ENCODE peak calls at places on chromosomes 16 and 17, in four cellular contexts. M is keratinocyte, G is thyroid gland, E is tibial artery. F is an unnamed sample.

GRCh38 chr16:1259760-1260068 is 3.8 kb downstream of the TPSD1 start:
- DNase-seq in G (no peak), E (no peak), M (no peak), F (no peak)

GRCh38 chr17:33949100-33949499 is 306.0 kb upstream of the CCL2 start:
- DNase-seq in E (no peak), G (peak; percentile 6), M (no peak), F (no peak)

GRCh38 chr16:49766280-49766679 is 89.6 kb downstream of the ZNF423 start:
- DNase-seq in G (no peak), E (no peak), M (no peak), F (no peak)

GRCh38 chr16:50400967-50401348 is 32.2 kb upstream of the BRD7 start:
- DNase-seq in E (no peak), M (no peak), G (no peak), F (no peak)

GRCh38 chr16:867421-868385 is 67.2 kb upstream of the GNG13 start:
- DNase-seq in E (no peak), M (no peak), G (no peak), F (no peak)

GRCh38 chr17:29032798-29033197 is 10.1 kb upstream of the PIPOX start:
- DNase-seq in M (no peak), E (no peak), G (no peak), F (no peak)

GRCh38 chr17:79830303-79830702 is 8.9 kb downstream of the CBX4 start:
- DNase-seq in M (no peak), E (no peak), G (peak; percentile 46), F (no peak)

GRCh38 chr17:82926081-82926480 is 86.3 kb upstream of the ZNF750 start:
- DNase-seq in E (peak; percentile 35), G (no peak), M (no peak), F (no peak)

GRCh38 chr17:343211-343610 is 9.4 kb downstream of the RPH3AL start:
- DNase-seq in E (no peak), G (peak; percentile 55), M (no peak), F (no peak)

GRCh38 chr17:49916854-49917515 is 52.0 kb upstream of the DLX4 start:
- DNase-seq in M (no peak), E (no peak), G (peak; percentile 81), F (no peak)

GRCh38 chr17:2814499-2815341 is 18.5 kb downstream of the RAP1GAP2 start:
- DNase-seq in E (no peak), G (no peak), M (no peak), F (no peak)

GRCh38 chr17:37488607-37489196 is 989 bp upstream of the DUSP14 start:
- DNase-seq in G (peak; percentile 97), E (peak; percentile 92), M (no peak), F (peak; percentile 98)

GRCh38 chr16:89910717-89911354 is 7.8 kb upstream of the MC1R start:
- DNase-seq in M (no peak), G (no peak), E (no peak), F (no peak)

GRCh38 chr17:50943575-50943933 is 77.4 kb upstream of the TOB1 start:
- DNase-seq in G (no peak), M (no peak), E (peak; percentile 54), F (no peak)

GRCh38 chr16:54939537-54940278 is 9.0 kb downstream of the IRX5 start:
- DNase-seq in G (no peak), E (no peak), M (no peak), F (no peak)

GRCh38 chr16:27470567-27471431 is 68.8 kb downstream of the IL21R start:
- DNase-seq in E (no peak), M (no peak), G (no peak), F (no peak)

GRCh38 chr17:78706271-78706915 is 75.7 kb downstream of the CYTH1 start:
- DNase-seq in G (peak; percentile 66), E (no peak), M (peak; percentile 60), F (peak; percentile 92)

GRCh38 chr17:76593964-76594363 is 8.3 kb upstream of the ST6GALNAC2 start:
- DNase-seq in E (no peak), G (no peak), M (no peak), F (no peak)

GRCh38 chr17:79202476-79202875 is 127.9 kb downstream of the ENGASE start:
- DNase-seq in E (no peak), G (no peak), M (no peak), F (no peak)

GRCh38 chr17:1000597-1001490 is 3.9 kb downstream of the TIMM22 start:
- DNase-seq in E (peak; percentile 78), G (no peak), M (no peak), F (no peak)

GRCh38 chr17:7354262-7354781 is 634 bp upstream of the TMEM95 start:
- DNase-seq in M (peak; percentile 100), G (no peak), E (no peak), F (peak; percentile 100)

GRCh38 chr16:81513204-81514040 is 68.8 kb downstream of the CMIP start:
- DNase-seq in E (peak; percentile 78), M (no peak), G (no peak), F (no peak)

GRCh38 chr17:79042421-79043190 is 18.6 kb downstream of the C1QTNF1 start:
- DNase-seq in E (no peak), M (no peak), G (peak; percentile 62), F (no peak)

GRCh38 chr17:69523252-69523861 is 108.9 kb downstream of the MAP2K6 start:
- DNase-seq in M (no peak), G (peak; percentile 10), E (no peak), F (no peak)

GRCh38 chr17:67328026-67328425 is 38.4 kb downstream of the PSMD12 start:
- DNase-seq in G (no peak), M (no peak), E (no peak), F (no peak)

GRCh38 chr17:49996121-49996494 is 1.1 kb upstream of the DLX3 start:
- DNase-seq in E (no peak), M (no peak), G (peak; percentile 15), F (no peak)

GRCh38 chr16:66095676-66096075 is 270.8 kb upstream of the CDH5 start:
- DNase-seq in M (no peak), G (no peak), E (no peak), F (no peak)

GRCh38 chr16:3266873-3267537 is 10.6 kb upstream of the MEFV start:
- DNase-seq in E (no peak), G (peak; percentile 26), M (no peak), F (no peak)

GRCh38 chr16:80007216-80007615 is 406.7 kb upstream of the MAF start:
- DNase-seq in E (no peak), M (no peak), G (no peak), F (no peak)

GRCh38 chr17:59223813-59224212 is 3.5 kb downstream of the GDPD1 start:
- DNase-seq in M (no peak), E (no peak), G (no peak), F (no peak)

GRCh38 chr16:81738831-81739496 is 40.1 kb upstream of the PLCG2 start:
- DNase-seq in E (peak; percentile 79), G (peak; percentile 20), M (no peak), F (no peak)

GRCh38 chr16:17512636-17513220 is 42.0 kb upstream of the XYLT1 start:
- DNase-seq in G (peak; percentile 62), E (no peak), M (no peak), F (no peak)

GRCh38 chr17:74296548-74296936 is 22.5 kb downstream of the DNAI2 start:
- DNase-seq in E (no peak), G (peak; percentile 89), M (no peak), F (no peak)

GRCh38 chr17:53919356-53919755 is 96.6 kb downstream of the KIF2B start:
- DNase-seq in E (no peak), G (no peak), M (no peak), F (no peak)

GRCh38 chr17:10429416-10430045 is 7.8 kb upstream of the MYH8 start:
- DNase-seq in M (no peak), E (no peak), G (no peak), F (no peak)

GRCh38 chr17:29645516-29646051 is 22.9 kb upstream of the CORO6 start:
- DNase-seq in M (no peak), E (peak; percentile 95), G (peak; percentile 64), F (no peak)

GRCh38 chr17:77610980-77611641 is 347.4 kb upstream of the TNRC6C start:
- DNase-seq in G (no peak), E (no peak), M (no peak), F (no peak)

GRCh38 chr16:81786321-81786720 is 7.2 kb downstream of the PLCG2 start:
- DNase-seq in G (no peak), M (no peak), E (no peak), F (peak; percentile 65)

GRCh38 chr16:35306915-35307314 is 1847.5 kb downstream of the TP53TG3F start:
- DNase-seq in E (no peak), M (no peak), G (no peak), F (no peak)

GRCh38 chr17:40086150-40087044 is 14.0 kb downstream of the NR1D1 start:
- DNase-seq in G (peak; percentile 67), E (peak; percentile 70), M (no peak), F (no peak)

DNA sequence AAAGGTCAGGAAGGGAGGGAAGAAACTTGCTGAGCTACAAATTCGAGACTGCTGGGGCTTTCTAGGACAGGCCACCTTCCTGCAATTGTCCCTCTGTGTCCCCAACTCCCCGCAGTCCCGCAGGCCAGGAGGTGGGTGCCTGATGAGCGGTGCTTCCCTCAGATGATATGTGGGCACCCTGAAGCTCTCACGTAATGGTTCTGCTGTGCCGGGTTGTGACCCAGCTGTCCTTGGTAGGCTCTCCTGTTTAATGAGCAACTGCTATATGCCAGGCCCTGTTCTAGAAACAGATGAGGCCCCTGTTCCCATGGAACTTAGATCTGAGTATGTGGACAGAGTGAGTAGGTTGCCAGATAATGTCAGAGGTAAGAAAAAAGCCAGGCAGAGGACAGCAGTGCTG is 22.0 kb upstream of the MYO15B start:
- DNase-seq in G (no peak), E (no peak), M (no peak), F (no peak)
- H3K27ac ChIP-seq in G (peak overlapping the region; percentile 89), E (no peak overlapping the region), M (no peak overlapping the region), F (no peak overlapping the region)

GRCh38 chr17:64455993-64456885 is 7.3 kb downstream of the MILR1 start:
- DNase-seq in M (no peak), G (no peak), E (no peak), F (no peak)
- H3K27ac ChIP-seq in M (no peak overlapping the region), G (no peak overlapping the region), E (no peak overlapping the region), F (no peak overlapping the region)

GRCh38 chr17:48546187-48546923 is 1.4 kb upstream of the HOXB2 start:
- DNase-seq in E (no peak), G (no peak), M (no peak), F (no peak)
- H3K27ac ChIP-seq in E (peak overlapping the region; percentile 41), G (peak overlapping the region; percentile 43), M (no peak overlapping the region), F (no peak overlapping the region)

DNA sequence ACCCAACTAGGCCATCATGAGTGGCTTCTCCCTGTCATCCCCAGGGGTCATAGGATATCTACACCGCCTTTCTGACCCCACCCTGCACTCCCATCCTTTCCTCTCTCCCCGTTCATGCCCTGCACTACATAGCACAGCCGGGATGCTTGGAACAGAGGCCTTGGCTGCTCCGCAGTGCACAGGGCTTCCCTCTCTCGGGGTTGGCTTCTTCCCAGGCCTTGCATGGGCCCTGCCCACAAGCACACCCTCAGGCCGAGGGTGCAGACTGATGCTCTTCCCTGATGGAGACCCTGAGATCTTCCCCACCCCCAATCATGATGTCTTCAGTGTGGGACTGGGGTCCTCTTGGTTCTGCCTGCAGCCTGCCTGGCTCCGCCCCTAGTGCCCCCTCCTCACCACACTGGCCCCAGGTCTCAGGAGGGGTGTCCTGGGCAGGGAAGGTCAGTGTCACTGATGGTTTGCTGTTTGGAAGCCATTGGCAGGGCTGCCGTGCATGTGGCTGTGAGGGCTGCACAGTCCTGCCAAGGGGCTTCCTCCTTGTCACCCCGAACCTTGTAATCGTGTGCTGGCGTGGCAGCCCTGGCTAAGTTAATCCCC is 14.3 kb upstream of the NAGLU start:
- DNase-seq in M (no peak), E (peak; percentile 76), G (no peak), F (no peak)
- H3K27ac ChIP-seq in M (no peak overlapping the region), E (peak overlapping the region; percentile 92), G (peak overlapping the region; percentile 99), F (no peak overlapping the region)